ENCODE peak calls at places on chromosome 2, in seven cellular contexts. B is IMR-90, L is mesenchymal stem cell, W is H1, A is mesendoderm, H is neuronal stem cell, C is trophoblast cell. Y is an unnamed sample.

GRCh38 chr2:50225021-50225928 is 806.7 kb downstream of the NRXN1 start:
- DNase-seq in L (no peak), H (no peak), B (no peak), C (no peak), W (peak; percentile 43), A (peak; percentile 49), Y (peak; percentile 79)

GRCh38 chr2:238425979-238426567 is 654 bp upstream of the ASB1 start:
- DNase-seq in A (peak; percentile 38), W (no peak), B (peak; percentile 68), L (peak; percentile 75), C (peak; percentile 36), H (peak; percentile 59), Y (no peak)

GRCh38 chr2:128028668-128029054 is 802 bp upstream of the SAP130 start:
- DNase-seq in W (no peak), H (no peak), C (no peak), B (no peak), A (no peak), L (peak; percentile 3), Y (no peak)

GRCh38 chr2:229489016-229489415 is 217.9 kb upstream of the PID1 start:
- DNase-seq in L (no peak), A (no peak), W (no peak), B (peak; percentile 13), C (peak; percentile 90), H (no peak), Y (no peak)

GRCh38 chr2:128384956-128385355 is 66.3 kb upstream of the HS6ST1 start:
- DNase-seq in H (no peak), L (no peak), B (no peak), A (no peak), W (no peak), C (no peak), Y (peak; percentile 15)

GRCh38 chr2:180002198-180002597 is 4.9 kb downstream of the CWC22 start:
- DNase-seq in L (no peak), H (no peak), W (no peak), A (no peak), C (no peak), B (no peak), Y (no peak)

GRCh38 chr2:150570712-150571111 is 83.2 kb upstream of the RND3 start:
- DNase-seq in W (no peak), A (no peak), H (no peak), L (peak; percentile 85), C (peak; percentile 77), B (peak; percentile 96), Y (no peak)

GRCh38 chr2:205800257-205800656 is 118.0 kb downstream of the NRP2 start:
- DNase-seq in A (no peak), L (no peak), W (no peak), C (no peak), B (no peak), H (no peak), Y (no peak)

GRCh38 chr2:23475473-23475872 is 90.5 kb downstream of the KLHL29 start:
- DNase-seq in H (no peak), C (no peak), L (no peak), A (peak; percentile 48), W (no peak), B (no peak), Y (no peak)

GRCh38 chr2:71498261-71498701 is 44.9 kb downstream of the DYSF start:
- DNase-seq in H (no peak), A (peak; percentile 55), L (peak; percentile 79), B (peak; percentile 89), W (no peak), C (peak; percentile 98), Y (no peak)

GRCh38 chr2:45024600-45025291 is 15.5 kb upstream of the SIX2 start:
- DNase-seq in H (no peak), B (peak; percentile 53), L (peak; percentile 61), C (peak; percentile 19), W (no peak), A (peak; percentile 73), Y (no peak)

GRCh38 chr2:95043300-95043786 is 17.8 kb downstream of the MAL start:
- DNase-seq in B (peak; percentile 90), L (no peak), W (no peak), H (no peak), C (peak; percentile 18), A (peak; percentile 33), Y (peak; percentile 42)
- H3K27ac ChIP-seq in B (peak overlapping the region; percentile 59), L (no peak overlapping the region), W (no peak overlapping the region), H (no peak overlapping the region), C (no peak overlapping the region), A (no peak overlapping the region), Y (no peak overlapping the region)

DNA sequence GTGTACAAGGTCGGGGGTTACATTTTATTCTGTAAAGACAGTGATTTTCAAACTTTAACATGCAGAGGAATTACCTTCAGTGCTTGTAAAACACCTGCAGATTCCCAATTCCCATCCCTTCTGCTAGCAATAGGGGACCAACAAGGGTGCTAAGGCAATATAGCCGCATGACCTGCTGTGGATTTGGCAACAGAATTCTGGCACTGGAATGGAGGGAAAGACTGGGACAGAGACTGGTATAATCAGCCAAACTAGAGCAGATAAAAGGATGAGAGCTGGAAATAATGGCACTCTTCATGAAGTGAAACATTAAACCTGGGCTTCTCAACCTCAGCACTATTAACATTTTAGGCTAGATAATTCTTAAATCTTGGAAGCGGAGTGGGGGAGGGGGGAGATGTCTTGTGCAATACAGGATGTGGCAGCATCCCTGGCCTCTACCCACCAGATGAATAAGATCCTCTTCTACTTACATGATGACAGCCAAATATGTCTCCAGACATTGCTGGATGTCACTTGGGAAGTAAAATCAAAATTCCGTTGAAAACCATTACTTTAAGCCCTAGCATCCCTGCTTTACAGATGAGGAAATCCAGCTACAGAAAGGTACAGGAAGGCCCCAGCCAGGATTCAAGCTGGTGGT is 1.8 kb downstream of the EVA1A start:
- DNase-seq in A (no peak), H (no peak), L (peak; percentile 9), B (peak; percentile 41), C (no peak), W (no peak), Y (no peak)
- H2BK5ac ChIP-seq in A (no peak overlapping the region), H (no peak overlapping the region), L (no peak overlapping the region), B (peak overlapping the region; percentile 11), C (no peak overlapping the region), W (no peak overlapping the region), Y (no peak overlapping the region)

GRCh38 chr2:67919490-67919889 is 143.3 kb downstream of the C1D start:
- DNase-seq in A (peak; percentile 75), L (no peak), H (no peak), C (no peak), W (no peak), B (no peak), Y (no peak)

GRCh38 chr2:67917332-67918054 is 145.3 kb downstream of the C1D start:
- DNase-seq in H (no peak), B (peak; percentile 92), C (peak; percentile 95), L (peak; percentile 86), W (no peak), A (peak; percentile 42), Y (no peak)

GRCh38 chr2:67923696-67924095 is 139.1 kb downstream of the C1D start:
- DNase-seq in B (no peak), A (no peak), H (no peak), C (no peak), W (no peak), L (no peak), Y (no peak)

DNA sequence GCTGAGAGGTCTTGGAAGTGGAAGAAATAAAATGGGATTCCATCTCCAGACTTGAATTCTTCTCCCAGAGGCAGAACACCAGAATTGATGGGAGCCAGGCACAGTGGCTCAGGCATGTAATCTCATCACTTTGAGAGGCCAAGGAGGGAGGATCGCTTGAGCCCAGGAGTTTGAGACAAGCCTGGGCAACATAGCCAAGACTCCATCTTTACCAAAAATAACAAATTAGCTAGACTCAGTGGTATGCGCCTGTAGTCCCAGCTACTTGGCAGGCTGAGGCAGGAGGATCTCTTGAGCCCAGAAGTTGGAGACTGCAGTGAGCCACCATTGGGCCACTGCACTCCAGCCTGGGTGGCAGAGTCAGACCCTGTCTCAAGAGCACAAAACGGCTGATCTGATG is 144.3 kb downstream of the C1D start:
- DNase-seq in L (no peak), H (no peak), W (no peak), C (no peak), B (no peak), A (no peak), Y (no peak)
- H3K23ac ChIP-seq in L (no peak overlapping the region), H (no peak overlapping the region), W (no peak overlapping the region), C (no peak overlapping the region), B (peak overlapping the region; percentile 52), A (no peak overlapping the region), Y (no peak overlapping the region)

GRCh38 chr2:119222863-119223520 is 642 bp upstream of the STEAP3 start:
- DNase-seq in C (no peak), A (peak; percentile 7), L (no peak), W (no peak), H (no peak), B (no peak), Y (no peak)
- H3K27ac ChIP-seq in C (no peak overlapping the region), A (no peak overlapping the region), L (no peak overlapping the region), W (no peak overlapping the region), H (no peak overlapping the region), B (no peak overlapping the region), Y (no peak overlapping the region)

GRCh38 chr2:38017836-38018235 is 58.1 kb downstream of the CYP1B1 start:
- DNase-seq in A (peak; percentile 92), H (no peak), B (no peak), C (no peak), L (no peak), W (no peak), Y (peak; percentile 64)
- H2BK5ac ChIP-seq in A (no peak overlapping the region), H (no peak overlapping the region), B (no peak overlapping the region), C (no peak overlapping the region), L (no peak overlapping the region), W (no peak overlapping the region), Y (no peak overlapping the region)

GRCh38 chr2:190425883-190426658 is 17.9 kb downstream of the MFSD6 start:
- DNase-seq in W (no peak), A (no peak), L (no peak), H (no peak), B (no peak), C (no peak), Y (no peak)
- H3K23ac ChIP-seq in W (no peak overlapping the region), A (no peak overlapping the region), L (no peak overlapping the region), H (no peak overlapping the region), B (no peak overlapping the region), C (no peak overlapping the region), Y (no peak overlapping the region)

GRCh38 chr2:85307527-85307897 is 20.3 kb downstream of the TGOLN2 start:
- DNase-seq in B (no peak), W (no peak), C (no peak), H (no peak), A (no peak), L (no peak), Y (no peak)

GRCh38 chr2:85308951-85309555 is 18.7 kb downstream of the TGOLN2 start:
- DNase-seq in L (peak; percentile 28), C (no peak), A (no peak), W (no peak), H (no peak), B (peak; percentile 67), Y (no peak)

GRCh38 chr2:85310330-85310729 is 17.5 kb downstream of the TGOLN2 start:
- DNase-seq in L (no peak), A (peak; percentile 65), W (no peak), H (no peak), B (peak; percentile 10), C (no peak), Y (no peak)

GRCh38 chr2:85309699-85310321 is 18.0 kb downstream of the TGOLN2 start:
- DNase-seq in C (no peak), A (peak; percentile 32), W (no peak), H (no peak), L (no peak), B (no peak), Y (no peak)

GRCh38 chr2:85308201-85308600 is 19.6 kb downstream of the TGOLN2 start:
- DNase-seq in W (no peak), A (peak; percentile 37), B (no peak), L (no peak), C (no peak), H (no peak), Y (no peak)
- H3K27ac ChIP-seq in W (no peak overlapping the region), A (no peak overlapping the region), B (no peak overlapping the region), L (no peak overlapping the region), C (no peak overlapping the region), H (no peak overlapping the region), Y (no peak overlapping the region)

GRCh38 chr2:146301287-146301686 is 1543.5 kb upstream of the ACVR2A start:
- DNase-seq in C (no peak), B (no peak), L (no peak), W (no peak), A (no peak), H (no peak), Y (no peak)
- H2BK5ac ChIP-seq in C (no peak overlapping the region), B (no peak overlapping the region), L (no peak overlapping the region), W (no peak overlapping the region), A (no peak overlapping the region), H (no peak overlapping the region), Y (no peak overlapping the region)

Y was measured in H9.